ENCODE peak calls at places on chromosome 21, in six cellular contexts. M is upper lobe of left lung, O is right lobe of liver, K is lower leg skin, X is uterus, A is fibroblast of pulmonary artery. T is an unnamed sample.

GRCh38 chr21:29860346-29860745 is 79.5 kb downstream of the GRIK1 start:
- DNase-seq in X (no peak), A (no peak), K (no peak), M (no peak), O (no peak), T (no peak)

GRCh38 chr21:37198989-37199924 is 67.9 kb downstream of the VPS26C start:
- DNase-seq in A (peak), K (no peak), O (no peak), X (no peak), M (no peak), T (no peak)

GRCh38 chr21:41488080-41488479 is 19.9 kb downstream of the TMPRSS2 start:
- DNase-seq in O (peak), X (no peak), K (no peak), A (no peak), M (no peak), T (no peak)

GRCh38 chr21:30282850-30283249 is at the start of gene KRTAP24-1:
- DNase-seq in X (no peak), A (no peak), M (no peak), K (no peak), O (no peak), T (no peak)

GRCh38 chr21:34724131-34724856 is 55.5 kb downstream of the CLIC6 start:
- DNase-seq in M (no peak), O (no peak), A (no peak), K (no peak), X (no peak), T (no peak)

GRCh38 chr21:25512095-25513086 is 94.9 kb downstream of the MRPL39 start:
- DNase-seq in A (no peak), X (no peak), O (peak), K (peak), M (peak), T (no peak)

GRCh38 chr21:31136891-31137290 is 98.6 kb upstream of the KRTAP19-8 start:
- DNase-seq in K (no peak), M (no peak), X (peak), O (no peak), A (peak), T (no peak)

GRCh38 chr21:41247561-41247968 is 69.0 kb upstream of the FAM3B start:
- DNase-seq in K (no peak), A (peak), X (no peak), M (peak), O (no peak), T (no peak)

GRCh38 chr21:15495965-15496364 is 233.8 kb upstream of the USP25 start:
- DNase-seq in K (no peak), A (peak), M (no peak), X (no peak), O (no peak), T (no peak)

GRCh38 chr21:43600642-43601397 is 58.5 kb downstream of the HSF2BP start:
- DNase-seq in K (no peak), M (no peak), A (peak), O (no peak), X (no peak), T (no peak)

GRCh38 chr21:31409849-31410762 is 66.0 kb upstream of the TIAM1 start:
- DNase-seq in X (no peak), M (no peak), O (no peak), K (no peak), A (no peak), T (no peak)

GRCh38 chr21:42232176-42232825 is 13.4 kb downstream of the ABCG1 start:
- DNase-seq in O (no peak), X (no peak), A (no peak), K (no peak), M (no peak), T (peak)

GRCh38 chr21:23887709-23888303 is 1719.5 kb downstream of the MRPL39 start:
- DNase-seq in K (no peak), A (no peak), O (no peak), M (no peak), X (no peak), T (peak)

GRCh38 chr21:42513985-42514882 is 582 bp downstream of the SLC37A1 start:
- DNase-seq in K (no peak), O (peak), A (no peak), M (peak), X (no peak), T (peak)

GRCh38 chr21:44701023-44701400 is 4.0 kb downstream of the KRTAP10-12 start:
- DNase-seq in A (no peak), K (no peak), M (no peak), O (no peak), X (no peak), T (no peak)

GRCh38 chr21:34367320-34367935 is 3.6 kb downstream of the KCNE2 start:
- DNase-seq in X (peak), A (peak), K (peak), M (peak), O (no peak), T (peak)

GRCh38 chr21:14617040-14617393 is 70.9 kb upstream of the SAMSN1 start:
- DNase-seq in O (no peak), M (no peak), A (no peak), K (no peak), X (no peak), T (no peak)

GRCh38 chr21:27333091-27333490 is 366.2 kb upstream of the ADAMTS5 start:
- DNase-seq in M (no peak), A (no peak), X (no peak), K (no peak), O (no peak), T (no peak)

GRCh38 chr21:33968082-33968997 is 52.7 kb upstream of the ATP5PO start:
- DNase-seq in K (no peak), O (no peak), X (no peak), M (no peak), A (peak), T (peak)

GRCh38 chr21:30227633-30228404 is 11.9 kb upstream of the CLDN8 start:
- DNase-seq in A (peak), M (no peak), O (no peak), X (peak), K (peak), T (no peak)

GRCh38 chr21:29297483-29298347 is 1.0 kb upstream of the BACH1 start:
- DNase-seq in X (no peak), O (no peak), M (no peak), A (no peak), K (no peak), T (no peak)